ENCODE peak calls at places on chromosomes 7 and 10, in nine cellular contexts. L is HL-60, Y is ovary, X is fibroblast of mammary gland, R is colonic mucosa, S is brain microvascular endothelial cell, F is left lung, I is GM10248, K is heart right ventricle. M is an unnamed sample.
A peak's percentile ranks its signal among the peaks of the same experiment; 100 is the strongest.

GRCh38 chr7:40008218-40008815 is 58.3 kb downstream of the CDK13 start:
- DNase-seq in L (no peak), R (no peak), I (no peak), S (peak; percentile 6), F (no peak), K (no peak), X (peak; percentile 87), Y (no peak), M (peak; percentile 43)

GRCh38 chr10:128287099-128287498 is 160.9 kb upstream of the MKI67 start:
- DNase-seq in Y (no peak), X (no peak), K (no peak), S (no peak), R (no peak), L (no peak), I (no peak), F (no peak), M (no peak)

GRCh38 chr7:32905175-32905662 is 13.7 kb upstream of the KBTBD2 start:
- DNase-seq in R (peak; percentile 60), S (peak; percentile 59), K (peak; percentile 31), F (peak; percentile 63), Y (peak; percentile 13), L (no peak), I (peak; percentile 23), X (peak; percentile 93), M (peak; percentile 83)

GRCh38 chr10:1376384-1376945 is 320.3 kb downstream of the WDR37 start:
- DNase-seq in F (no peak), L (no peak), K (no peak), X (no peak), R (peak; percentile 5), I (no peak), Y (no peak), S (no peak), M (no peak)

GRCh38 chr7:111029574-111030357 is 61.2 kb upstream of the LRRN3 start:
- DNase-seq in K (no peak), F (no peak), R (no peak), I (no peak), L (no peak), Y (no peak), S (peak; percentile 39), X (peak; percentile 55), M (no peak)

GRCh38 chr7:111150709-111151108 is 59.8 kb downstream of the LRRN3 start:
- DNase-seq in R (no peak), F (no peak), Y (no peak), S (no peak), L (no peak), X (no peak), K (no peak), I (no peak), M (no peak)

GRCh38 chr10:75430000-75430763 is 1.2 kb upstream of the LRMDA start:
- DNase-seq in S (no peak), R (peak; percentile 73), K (peak; percentile 67), I (no peak), L (peak; percentile 68), X (no peak), Y (peak; percentile 75), F (peak; percentile 86), M (no peak)

GRCh38 chr10:97151307-97151914 is 34.3 kb downstream of the SLIT1 start:
- DNase-seq in L (no peak), S (no peak), K (no peak), I (no peak), X (no peak), Y (no peak), F (no peak), R (no peak), M (no peak)

GRCh38 chr7:159030490-159031134 is 114.1 kb downstream of the VIPR2 start:
- DNase-seq in L (no peak), I (peak; percentile 54), K (peak; percentile 62), Y (peak; percentile 81), F (no peak), X (peak; percentile 15), R (peak; percentile 56), S (peak; percentile 10), M (peak; percentile 80)

GRCh38 chr7:152173372-152174070 is 148.0 kb downstream of the GALNT11 start:
- DNase-seq in F (no peak), L (no peak), Y (no peak), I (no peak), K (no peak), S (no peak), X (no peak), R (no peak), M (no peak)

DNA sequence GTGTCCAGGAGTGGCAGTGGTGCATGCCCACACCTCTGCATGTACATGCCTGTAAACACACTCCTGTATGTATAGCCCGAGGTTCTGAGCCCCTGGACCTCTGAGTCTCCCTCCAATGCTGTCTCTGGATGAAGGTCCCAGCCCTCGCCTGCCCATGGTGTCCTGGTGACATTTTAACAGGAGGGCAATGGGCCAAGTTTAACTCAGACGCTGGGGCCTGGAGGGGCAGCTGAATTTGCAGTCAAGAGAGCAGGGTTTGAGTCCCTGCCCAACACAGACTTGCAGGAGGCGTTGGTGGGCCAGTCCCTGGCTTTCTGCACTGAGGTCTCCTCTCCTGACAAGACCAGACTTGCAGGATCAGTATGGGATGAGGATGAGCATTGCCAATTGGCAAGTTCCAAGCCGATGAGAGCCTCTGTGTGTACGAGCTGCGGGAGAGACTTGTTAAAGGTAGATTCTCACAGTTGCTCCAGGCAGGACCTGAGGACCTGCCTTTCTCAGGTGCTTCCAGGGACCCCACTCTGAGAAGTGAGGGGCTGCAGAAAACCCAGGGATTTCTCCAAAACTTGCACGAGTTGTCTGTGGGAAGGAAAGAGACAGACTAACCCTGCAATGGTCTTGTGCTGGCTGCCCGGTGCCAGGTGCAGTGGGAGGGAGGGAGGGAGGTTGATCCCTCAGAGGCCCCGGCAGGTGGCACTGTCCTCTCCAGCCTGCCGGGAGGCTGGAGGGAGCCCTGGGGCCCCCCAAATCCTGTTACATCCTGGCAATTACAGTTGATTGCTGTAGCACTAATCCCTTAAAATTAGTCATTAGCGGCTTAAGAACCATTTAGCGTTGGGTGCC is 142.0 kb downstream of the ELFN1 start:
- DNase-seq in F (no peak), K (no peak), Y (no peak), R (no peak), L (no peak), S (no peak), X (no peak), I (peak; percentile 64), M (peak; percentile 32)
- TF ChIP-seq CTCF in F (no peak), K (peak; percentile 41), Y (no peak), R (peak; percentile 23), L (peak; percentile 19), S (peak; percentile 28), X (peak; percentile 20), I (peak; percentile 29), M (peak; percentile 72)

DNA sequence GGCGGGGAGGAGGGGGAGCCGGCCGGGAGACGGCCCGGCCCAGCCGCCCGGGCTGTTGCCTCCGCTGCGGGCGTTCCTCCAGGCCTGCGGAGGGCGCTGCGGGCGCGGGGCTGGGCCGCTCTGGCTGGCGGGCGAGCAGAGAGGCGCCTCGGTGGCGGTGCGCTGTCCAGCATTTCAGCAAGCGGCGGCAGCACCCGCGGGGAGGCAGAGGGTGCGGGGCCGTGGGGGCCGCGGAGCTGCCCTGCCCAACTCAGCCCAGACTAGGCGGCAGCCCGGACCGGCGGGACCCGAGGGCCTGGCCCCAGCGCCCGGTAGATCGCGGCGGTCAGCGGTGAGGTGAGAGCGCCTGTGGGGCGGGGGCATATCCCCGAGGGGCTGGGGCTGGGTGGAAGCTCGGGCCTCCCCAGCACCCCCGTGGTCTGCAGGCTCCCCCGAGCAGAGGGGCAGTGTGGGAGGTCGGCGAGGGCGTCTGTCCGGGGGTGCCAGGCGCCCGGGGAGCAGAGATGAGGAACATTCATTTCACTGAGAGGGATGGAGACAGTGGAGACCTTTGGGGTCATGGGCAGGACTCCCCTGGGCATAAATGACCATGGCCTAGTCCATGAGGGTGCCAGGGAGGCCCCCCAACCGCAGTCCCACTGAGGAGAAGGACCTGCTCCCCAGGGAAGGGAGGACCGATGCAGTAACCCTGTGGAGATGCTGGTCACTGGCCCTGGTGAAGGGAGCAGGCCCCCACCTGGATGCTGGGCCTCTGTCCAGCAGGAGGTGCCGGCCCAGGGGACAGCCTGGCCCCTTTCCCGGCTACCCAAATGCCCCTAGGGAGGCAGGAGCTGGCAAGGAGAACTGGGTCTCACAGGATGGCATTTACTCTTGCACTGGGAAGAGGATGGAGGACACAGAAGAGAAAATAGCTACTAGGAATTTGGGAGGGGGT is at the start of gene SRRM3:
- DNase-seq in X (peak; percentile 67), R (peak; percentile 74), F (peak; percentile 72), I (peak; percentile 89), K (peak; percentile 77), S (peak; percentile 22), Y (peak; percentile 69), L (peak; percentile 42), M (peak; percentile 81)
- TF ChIP-seq CTCF in X (peak; percentile 27), R (peak; percentile 31), F (peak; percentile 56), I (peak; percentile 97), K (peak; percentile 64), S (peak; percentile 56), Y (peak; percentile 26), L (peak; percentile 54), M (peak; percentile 36)

GRCh38 chr10:92688927-92689662 is 660 bp upstream of the HHEX start:
- DNase-seq in L (peak; percentile 38), Y (no peak), K (peak; percentile 33), F (peak; percentile 44), S (peak; percentile 17), X (no peak), I (peak; percentile 36), R (peak; percentile 31), M (no peak)
- TF ChIP-seq CTCF in L (no peak), Y (no peak), K (no peak), F (no peak), S (peak; percentile 29), X (no peak), I (no peak), R (no peak), M (no peak)

GRCh38 chr7:102288285-102288930 is 1.7 kb downstream of the SH2B2 start:
- DNase-seq in Y (no peak), X (no peak), F (no peak), L (no peak), R (no peak), K (no peak), S (no peak), I (no peak), M (no peak)
- TF ChIP-seq CTCF in Y (no peak), X (no peak), F (no peak), L (peak; percentile 2), R (no peak), K (no peak), S (peak; percentile 46), I (peak; percentile 55), M (no peak)

DNA sequence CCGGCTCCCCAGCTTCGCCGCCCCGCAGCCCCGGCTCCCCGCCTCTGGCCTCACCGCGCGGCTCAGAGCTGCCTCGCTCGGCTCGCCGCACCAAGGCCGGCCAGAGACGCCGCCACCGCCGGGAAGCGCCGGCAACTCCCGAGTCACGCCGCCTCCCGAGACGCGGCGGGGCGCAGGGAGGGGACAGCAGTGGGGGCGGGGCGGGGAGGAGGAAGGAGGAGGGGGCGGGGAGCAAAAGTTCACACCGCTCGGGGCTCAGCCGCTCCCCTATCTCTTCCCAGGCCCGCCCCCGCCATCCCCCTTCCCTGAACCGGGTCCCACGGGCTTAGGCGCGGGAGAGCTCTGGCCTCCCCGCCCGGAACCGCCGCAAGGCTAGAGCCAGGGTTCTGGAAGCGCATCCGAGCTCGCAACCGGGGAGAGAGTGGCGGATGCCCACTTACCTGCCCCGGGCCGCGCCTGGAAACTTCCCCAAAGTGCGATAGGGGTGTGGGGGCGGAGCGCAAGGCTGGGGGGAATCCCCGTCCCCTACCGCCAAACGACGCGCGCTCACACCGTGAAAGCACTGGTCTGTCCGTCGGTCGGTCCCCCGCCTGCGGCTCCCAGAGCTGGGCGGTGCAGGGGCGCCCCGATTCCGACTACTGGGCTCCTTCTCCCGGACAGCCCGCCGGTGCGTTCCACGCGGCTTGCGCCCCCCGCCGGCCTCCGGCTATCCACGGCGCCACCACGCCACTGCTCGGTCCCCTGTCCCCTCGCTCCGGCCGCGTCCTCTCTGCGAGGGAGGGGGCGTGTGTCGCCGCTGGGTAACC is 925 bp downstream of the CHST15 start:
- DNase-seq in X (no peak), Y (peak; percentile 74), S (peak; percentile 19), F (peak; percentile 84), I (peak; percentile 74), L (no peak), K (peak; percentile 64), R (peak; percentile 57), M (peak; percentile 42)
- TF ChIP-seq CTCF in X (no peak), Y (no peak), S (peak; percentile 5), F (no peak), I (no peak), L (no peak), K (no peak), R (no peak), M (no peak)

M was measured in Calu3.